ENCODE peak calls at places on chromosome 14, in ten cellular contexts. J is NB4; B is right cardiac atrium; A is NCI-H187; T is M059J; I is posterior vena cava; V is stimulated activated CD8-positive, alpha-beta memory T cell treated with anti-CD3 and anti-CD28 coated beads, Interleukin-15, amount 100 ng/mL, for 4 hours; D is stimulated activated CD4-positive, alpha-beta T cell treated with anti-CD3 and anti-CD28 coated beads, Interleukin-15, amount 100 ng/mL, for 24 hours; R is SK-MEL-5; G is left ventricle myocardium inferior. S is an unnamed sample.

GRCh38 chr14:68306934-68307758 is 485.7 kb downstream of the ZFP36L1 start:
- DNase-seq in J (no peak), B (no peak), A (peak), T (no peak), I (no peak), V (no peak), D (no peak), R (no peak), G (no peak), S (no peak)

GRCh38 chr14:90053044-90053443 is 8.8 kb upstream of the KCNK13 start:
- DNase-seq in J (no peak), B (no peak), A (no peak), T (peak), I (no peak), V (no peak), D (no peak), R (no peak), G (no peak), S (no peak)

GRCh38 chr14:98189521-98189920 is 1082.5 kb downstream of the BCL11B start:
- DNase-seq in J (no peak), B (no peak), A (no peak), T (no peak), I (no peak), V (peak), D (peak), R (no peak), G (no peak), S (no peak)

GRCh38 chr14:102363182-102363952 is 626 bp downstream of the TECPR2 start:
- DNase-seq in J (peak), B (no peak), A (no peak), T (peak), I (peak), V (no peak), D (peak), R (no peak), G (peak), S (peak)

GRCh38 chr14:101559624-101560533 is 1.4 kb upstream of the DIO3 start:
- DNase-seq in J (no peak), B (peak), A (no peak), T (no peak), I (no peak), V (no peak), D (peak), R (no peak), G (peak), S (no peak)

GRCh38 chr14:96088911-96089310 is 49.7 kb downstream of the C14orf132 start:
- DNase-seq in J (no peak), B (no peak), A (no peak), T (no peak), I (peak), V (no peak), D (no peak), R (no peak), G (no peak), S (no peak)

GRCh38 chr14:104723651-104724406 is at the start of gene ADSS1:
- DNase-seq in J (peak), B (peak), A (no peak), T (peak), I (peak), V (peak), D (peak), R (peak), G (peak), S (peak)

GRCh38 chr14:36773136-36773540 is 111.5 kb downstream of the PAX9 start:
- DNase-seq in J (peak), B (no peak), A (no peak), T (peak), I (no peak), V (no peak), D (no peak), R (peak), G (no peak), S (no peak)

GRCh38 chr14:92597873-92598548 is 84.4 kb downstream of the RIN3 start:
- DNase-seq in J (no peak), B (no peak), A (no peak), T (no peak), I (no peak), V (no peak), D (no peak), R (no peak), G (no peak), S (no peak)

GRCh38 chr14:67982711-67983608 is 163.4 kb downstream of the RAD51B start:
- DNase-seq in J (no peak), B (no peak), A (no peak), T (no peak), I (no peak), V (no peak), D (no peak), R (no peak), G (no peak), S (no peak)

GRCh38 chr14:96084796-96085195 is 45.6 kb downstream of the C14orf132 start:
- DNase-seq in J (no peak), B (no peak), A (no peak), T (no peak), I (peak), V (no peak), D (no peak), R (no peak), G (no peak), S (no peak)

GRCh38 chr14:67557118-67557517 is 24.0 kb downstream of the PLEKHH1 start:
- DNase-seq in J (no peak), B (no peak), A (no peak), T (peak), I (peak), V (no peak), D (no peak), R (peak), G (no peak), S (no peak)

GRCh38 chr14:58660407-58660806 is 22.6 kb downstream of the DACT1 start:
- DNase-seq in J (no peak), B (no peak), A (no peak), T (no peak), I (no peak), V (no peak), D (no peak), R (no peak), G (no peak), S (no peak)

GRCh38 chr14:58813745-58814144 is 176.0 kb downstream of the DACT1 start:
- DNase-seq in J (no peak), B (no peak), A (no peak), T (no peak), I (no peak), V (no peak), D (no peak), R (no peak), G (no peak), S (no peak)

GRCh38 chr14:56846970-56847928 is 37.0 kb upstream of the OTX2 start:
- DNase-seq in J (no peak), B (no peak), A (no peak), T (no peak), I (no peak), V (no peak), D (no peak), R (no peak), G (no peak), S (no peak)

GRCh38 chr14:56338674-56339073 is 220.5 kb downstream of the PELI2 start:
- DNase-seq in J (no peak), B (no peak), A (no peak), T (peak), I (no peak), V (no peak), D (no peak), R (no peak), G (no peak), S (no peak)

GRCh38 chr14:95054346-95055280 is 102.7 kb downstream of the DICER1 start:
- DNase-seq in J (no peak), B (no peak), A (no peak), T (no peak), I (no peak), V (no peak), D (no peak), R (no peak), G (no peak), S (no peak)

GRCh38 chr14:45664668-45665356 is 411.8 kb upstream of the MIS18BP1 start:
- DNase-seq in J (peak), B (no peak), A (no peak), T (no peak), I (no peak), V (no peak), D (peak), R (peak), G (no peak), S (peak)

GRCh38 chr14:60161176-60162107 is 3.8 kb downstream of the DHRS7 start:
- DNase-seq in J (peak), B (no peak), A (peak), T (no peak), I (no peak), V (no peak), D (no peak), R (no peak), G (no peak), S (no peak)

GRCh38 chr14:54893151-54893760 is 9.4 kb downstream of the GCH1 start:
- DNase-seq in J (peak), B (no peak), A (peak), T (peak), I (no peak), V (peak), D (peak), R (peak), G (no peak), S (peak)

GRCh38 chr14:90797919-90798318 is 18.3 kb downstream of the TTC7B start:
- DNase-seq in J (no peak), B (no peak), A (no peak), T (no peak), I (no peak), V (no peak), D (no peak), R (no peak), G (no peak), S (no peak)

GRCh38 chr14:43625294-43625693 is 881.8 kb downstream of the FSCB start:
- DNase-seq in J (no peak), B (no peak), A (no peak), T (no peak), I (no peak), V (no peak), D (no peak), R (no peak), G (no peak), S (no peak)

GRCh38 chr14:37116933-37117844 is 55.2 kb downstream of the SLC25A21 start:
- DNase-seq in J (peak), B (no peak), A (peak), T (peak), I (no peak), V (no peak), D (no peak), R (peak), G (no peak), S (peak)

GRCh38 chr14:91414475-91415342 is 2.9 kb downstream of the CCDC88C start:
- DNase-seq in J (no peak), B (no peak), A (no peak), T (no peak), I (no peak), V (no peak), D (no peak), R (no peak), G (no peak), S (no peak)

GRCh38 chr14:102321456-102322101 is 2.0 kb downstream of the ZNF839 start:
- DNase-seq in J (no peak), B (peak), A (no peak), T (no peak), I (no peak), V (no peak), D (no peak), R (no peak), G (no peak), S (no peak)

S was measured in KBM-7.